ENCODE peak calls at places on chromosome 2, in six cellular contexts. Z, O, N, E, D and Q are unnamed samples.

GRCh38 chr2:121128741-121129659 is 156.0 kb downstream of the TFCP2L1 start:
- DNase-seq in Z (peak), O (peak), N (no peak), E (peak), D (peak), Q (no peak)

GRCh38 chr2:15704788-15705115 is 113.1 kb downstream of the DDX1 start:
- DNase-seq in Z (no peak), O (no peak), N (no peak), E (no peak), D (no peak), Q (no peak)

GRCh38 chr2:45929674-45930395 is 278.4 kb downstream of the PRKCE start:
- DNase-seq in Z (no peak), O (no peak), N (no peak), E (no peak), D (no peak), Q (no peak)

GRCh38 chr2:101388232-101388631 is 929 bp upstream of the CREG2 start:
- DNase-seq in Z (no peak), O (no peak), N (no peak), E (peak), D (no peak), Q (no peak)

GRCh38 chr2:190180313-190181065 is 118.0 kb upstream of the MSTN start:
- DNase-seq in Z (peak), O (peak), N (peak), E (no peak), D (peak), Q (peak)

GRCh38 chr2:152155209-152155608 is 20.4 kb downstream of the STAM2 start:
- DNase-seq in Z (no peak), O (no peak), N (no peak), E (no peak), D (no peak), Q (no peak)

GRCh38 chr2:188475945-188476344 is 184.3 kb downstream of the GULP1 start:
- DNase-seq in Z (no peak), O (no peak), N (no peak), E (peak), D (no peak), Q (no peak)

GRCh38 chr2:239586651-239587310 is 186.0 kb upstream of the HDAC4 start:
- DNase-seq in Z (no peak), O (no peak), N (no peak), E (no peak), D (no peak), Q (no peak)

GRCh38 chr2:212264227-212264626 is 274.4 kb downstream of the ERBB4 start:
- DNase-seq in Z (no peak), O (no peak), N (no peak), E (no peak), D (no peak), Q (no peak)